ENCODE peak calls at places on chromosomes 16 and 17, in seven cellular contexts. J is endothelial cell of umbilical vein, L is NB4, K is Peyer's patch, U is K562, Q is A549, R is H54. B is an unnamed sample.
A peak's percentile ranks its signal among the peaks of the same experiment; 100 is the strongest.

GRCh38 chr16:88650749-88651275 is at the start of gene CYBA:
- DNase-seq in J (peak; percentile 20), L (peak; percentile 92), K (peak; percentile 89), U (peak; percentile 96), Q (peak; percentile 64), R (no peak), B (peak; percentile 40)

GRCh38 chr16:29765167-29766032 is 12.7 kb upstream of the ZG16 start:
- DNase-seq in J (no peak), L (no peak), K (peak; percentile 74), U (no peak), Q (no peak), R (no peak), B (no peak)

GRCh38 chr17:78653382-78653781 is 76.2 kb upstream of the DNAH17 start:
- DNase-seq in J (peak; percentile 16), L (no peak), K (peak; percentile 7), U (no peak), Q (peak; percentile 59), R (no peak), B (no peak)

GRCh38 chr17:73482251-73482661 is 162.0 kb downstream of the SDK2 start:
- DNase-seq in J (no peak), L (peak; percentile 77), K (no peak), U (no peak), Q (no peak), R (no peak), B (no peak)

GRCh38 chr16:80176114-80176513 is 364.7 kb upstream of the DYNLRB2 start:
- DNase-seq in J (no peak), L (no peak), K (no peak), U (no peak), Q (peak; percentile 45), R (no peak), B (no peak)

GRCh38 chr17:2704890-2705248 is 6.7 kb downstream of the CLUH start:
- DNase-seq in J (no peak), L (no peak), K (peak; percentile 42), U (no peak), Q (no peak), R (no peak), B (no peak)

GRCh38 chr17:17672453-17673368 is 8.5 kb upstream of the RAI1 start:
- DNase-seq in J (no peak), L (peak; percentile 87), K (no peak), U (no peak), Q (no peak), R (no peak), B (no peak)

GRCh38 chr16:72847187-72848044 is 200.5 kb downstream of the ZFHX3 start:
- DNase-seq in J (peak; percentile 32), L (peak; percentile 65), K (no peak), U (peak; percentile 29), Q (peak; percentile 76), R (peak; percentile 26), B (peak; percentile 24)

GRCh38 chr17:28643979-28644781 is 778 bp downstream of the BLTP2 start:
- DNase-seq in J (peak; percentile 31), L (peak; percentile 88), K (no peak), U (peak; percentile 65), Q (peak; percentile 76), R (peak; percentile 75), B (peak; percentile 72)

GRCh38 chr16:87447323-87447722 is 45.5 kb downstream of the ZCCHC14 start:
- DNase-seq in J (no peak), L (no peak), K (no peak), U (no peak), Q (no peak), R (no peak), B (no peak)

GRCh38 chr17:57092171-57092570 is 7.1 kb downstream of the AKAP1 start:
- DNase-seq in J (no peak), L (peak; percentile 32), K (no peak), U (no peak), Q (no peak), R (no peak), B (no peak)

GRCh38 chr17:35147313-35147982 is at the start of gene UNC45B:
- DNase-seq in J (no peak), L (no peak), K (no peak), U (no peak), Q (no peak), R (no peak), B (no peak)

GRCh38 chr16:6019490-6019991 is 921.9 kb upstream of the EEF2KMT start:
- DNase-seq in J (no peak), L (no peak), K (no peak), U (no peak), Q (no peak), R (no peak), B (no peak)

GRCh38 chr16:10828851-10829331 is 10.3 kb upstream of the TVP23A start:
- DNase-seq in J (peak; percentile 92), L (no peak), K (peak; percentile 81), U (no peak), Q (no peak), R (peak; percentile 59), B (no peak)

GRCh38 chr17:280901-281300 is 71.7 kb downstream of the RPH3AL start:
- DNase-seq in J (no peak), L (no peak), K (peak; percentile 13), U (no peak), Q (no peak), R (no peak), B (no peak)

GRCh38 chr17:32551186-32551955 is 64.6 kb downstream of the CDK5R1 start:
- DNase-seq in J (peak; percentile 76), L (peak; percentile 67), K (no peak), U (no peak), Q (no peak), R (no peak), B (no peak)

GRCh38 chr16:55532227-55532626 is 23.4 kb downstream of the LPCAT2 start:
- DNase-seq in J (no peak), L (no peak), K (no peak), U (no peak), Q (no peak), R (no peak), B (no peak)

GRCh38 chr17:4599505-4600281 is 15.4 kb downstream of the SMTNL2 start:
- DNase-seq in J (no peak), L (no peak), K (no peak), U (peak; percentile 31), Q (no peak), R (no peak), B (no peak)

GRCh38 chr17:48559609-48560451 is 14.9 kb upstream of the HOXB2 start:
- DNase-seq in J (no peak), L (no peak), K (no peak), U (no peak), Q (no peak), R (no peak), B (no peak)

GRCh38 chr17:72111374-72111773 is 9.4 kb upstream of the SOX9 start:
- DNase-seq in J (no peak), L (no peak), K (no peak), U (no peak), Q (no peak), R (no peak), B (no peak)

DNA sequence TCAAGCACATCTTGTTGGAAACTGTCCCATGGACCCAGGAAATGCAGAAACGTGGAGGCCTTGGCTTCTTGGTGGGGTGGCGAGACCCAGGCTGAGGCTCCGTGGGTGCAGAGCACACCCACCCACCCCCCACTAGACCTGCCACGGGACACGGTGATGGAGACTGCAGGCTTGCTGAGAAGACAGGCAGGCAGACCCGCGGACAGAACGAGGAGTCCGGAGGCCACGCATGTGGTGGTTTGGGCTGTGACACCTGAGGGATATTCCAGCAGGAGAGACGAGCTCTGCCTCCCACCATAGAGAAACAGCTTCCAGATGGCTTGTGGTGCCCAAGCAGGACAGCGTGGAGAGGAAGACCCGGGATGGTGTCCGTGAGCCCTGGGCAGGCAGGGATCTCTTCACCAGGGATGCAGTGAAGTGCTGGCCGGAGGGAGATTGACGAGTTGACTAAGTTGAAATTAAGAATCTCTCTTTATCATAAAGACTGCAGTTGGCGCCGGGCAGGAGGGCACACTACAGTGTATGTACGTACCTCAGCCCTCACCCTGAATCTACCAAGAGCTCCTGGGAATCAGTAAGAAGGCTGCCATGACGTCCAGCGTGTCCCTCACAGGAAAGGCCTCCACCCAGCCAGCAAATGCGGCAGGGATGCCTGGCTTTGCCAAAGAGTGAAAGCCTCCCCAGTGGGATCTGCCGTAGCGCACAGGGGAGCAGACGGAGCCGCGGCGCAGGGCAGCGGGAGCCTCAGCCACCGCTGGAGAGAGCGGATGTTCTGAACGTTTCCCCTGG is 8.2 kb downstream of the UBE2I start:
- DNase-seq in J (no peak), L (no peak), K (no peak), U (no peak), Q (no peak), R (no peak), B (no peak)
- TF ChIP-seq POLR2A in J (no peak), L (no peak), K (no peak), U (peak; percentile 45), Q (no peak), R (no peak), B (peak; percentile 11)

DNA sequence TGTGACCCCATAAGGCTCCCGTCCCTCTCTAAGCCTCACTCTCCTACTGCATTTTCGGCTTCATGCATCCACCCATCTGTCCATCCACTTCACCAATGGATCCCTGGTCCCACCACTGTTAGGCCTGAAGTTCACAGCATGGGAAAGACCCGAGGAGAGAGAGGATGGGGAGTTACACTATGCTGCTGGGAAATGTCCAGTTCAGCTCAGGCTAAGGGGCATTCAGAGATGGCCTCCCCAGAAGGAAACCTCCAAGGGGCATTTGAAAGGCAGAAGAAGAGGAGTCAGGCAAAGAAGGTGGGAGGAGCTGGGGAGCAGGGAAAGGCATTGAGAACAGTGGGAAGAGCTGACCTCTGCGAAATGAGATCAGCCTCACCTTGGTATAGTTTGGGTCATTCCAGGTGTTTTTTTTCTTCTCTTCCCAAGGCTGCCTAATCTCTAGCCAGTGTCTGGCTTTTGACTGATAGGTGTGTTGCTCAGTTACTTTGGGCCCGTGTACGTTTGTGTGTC is 11.7 kb upstream of the DRC7 start:
- DNase-seq in J (no peak), L (peak; percentile 56), K (no peak), U (no peak), Q (no peak), R (no peak), B (no peak)
- TF ChIP-seq POLR2A in J (no peak), L (peak; percentile 61), K (no peak), U (peak; percentile 96), Q (peak; percentile 11), R (no peak), B (no peak)

DNA sequence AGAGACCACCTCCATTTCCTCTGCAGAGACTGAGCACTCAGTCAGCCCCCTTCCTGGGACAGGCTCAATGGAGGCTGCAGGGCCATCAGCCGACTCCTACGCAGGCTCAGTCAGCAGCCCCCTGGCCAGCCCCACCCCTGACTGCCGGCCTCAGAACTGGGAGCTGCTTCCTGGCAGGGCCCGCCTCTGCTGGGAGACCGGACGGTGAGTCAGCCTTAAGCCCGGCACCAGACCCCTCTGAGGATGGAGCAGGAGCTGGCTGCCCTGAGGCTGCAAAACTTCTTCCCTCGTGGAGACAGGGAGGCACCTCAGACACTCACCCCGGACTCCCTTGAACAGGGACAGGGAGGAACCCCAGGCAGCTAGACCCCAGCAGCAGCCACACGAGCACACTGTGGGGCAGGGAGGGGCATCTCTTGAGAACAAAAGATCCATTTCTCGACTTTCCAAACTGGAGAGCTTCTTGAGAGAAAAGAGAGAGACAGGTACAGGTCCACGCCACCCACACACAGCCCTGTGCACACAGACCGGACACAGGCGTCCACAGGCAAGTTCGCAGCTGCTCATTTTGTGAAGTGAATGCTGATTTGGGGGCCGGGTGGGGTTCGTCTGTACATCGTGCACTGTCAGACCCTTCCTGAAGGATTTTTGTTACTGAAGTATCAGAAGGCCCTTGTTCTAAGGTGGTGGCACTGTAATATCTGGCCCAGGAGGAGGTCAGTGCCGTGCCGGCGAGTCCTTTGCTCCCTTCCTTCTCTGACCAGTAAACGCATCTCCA is 1.3 kb upstream of the TUBB3 start:
- DNase-seq in J (peak; percentile 91), L (peak; percentile 97), K (peak; percentile 66), U (peak; percentile 76), Q (peak; percentile 90), R (peak; percentile 97), B (no peak)
- TF ChIP-seq POLR2A in J (peak; percentile 92), L (no peak), K (no peak), U (peak; percentile 79), Q (peak; percentile 85), R (peak; percentile 90), B (no peak)

GRCh38 chr17:42421479-42422332 is 1.4 kb downstream of the CAVIN1 start:
- DNase-seq in J (peak; percentile 48), L (peak; percentile 35), K (no peak), U (peak; percentile 83), Q (no peak), R (no peak), B (no peak)
- TF ChIP-seq POLR2A in J (no peak), L (no peak), K (no peak), U (no peak), Q (no peak), R (peak; percentile 60), B (no peak)

B was measured in erythroblast.